ENCODE peak calls at places on chromosomes 4 and X, in ten cellular contexts. E is HT1080; W is mammary epithelial cell; Y is kidney tubule cell; H is DMS 273 treated with DMSO at 0.1 percent for 48 hours; G is activated CD4-positive, CD25-positive, alpha-beta regulatory T cell; X is astrocyte of the spinal cord; T is T-helper 1 cell; K is frontal cortex; U is NCI-H69. Q is an unnamed sample.

GRCh38 chr4:40916880-40917279 is 167.1 kb downstream of the NSUN7 start:
- DNase-seq in H (no peak), W (no peak), U (peak; percentile 28), Y (peak; percentile 9), K (no peak), E (peak; percentile 44), T (peak; percentile 14), X (no peak), G (no peak), Q (no peak)

GRCh38 chrX:8433296-8434094 is 31.1 kb upstream of the VCX3B start:
- DNase-seq in X (no peak), H (no peak), E (peak; percentile 24), Y (peak; percentile 2), W (peak; percentile 53), T (no peak), U (peak; percentile 19), K (no peak), G (no peak), Q (no peak)

GRCh38 chrX:73850124-73851013 is 287.4 kb downstream of the CHIC1 start:
- DNase-seq in X (peak; percentile 38), K (no peak), E (peak; percentile 42), H (no peak), Y (peak; percentile 59), U (peak; percentile 1), W (peak; percentile 35), G (no peak), T (no peak), Q (no peak)

GRCh38 chr4:118716304-118716703 is 31.1 kb downstream of the METTL14 start:
- DNase-seq in G (no peak), E (no peak), K (no peak), H (no peak), U (peak; percentile 77), X (no peak), T (no peak), Y (no peak), W (no peak), Q (no peak)

GRCh38 chrX:9788908-9789307 is 2.7 kb downstream of the SHROOM2 start:
- DNase-seq in T (no peak), H (no peak), E (no peak), X (no peak), K (no peak), U (peak; percentile 68), Y (no peak), G (no peak), W (no peak), Q (no peak)

GRCh38 chr4:86554641-86555040 is 39.5 kb upstream of the PTPN13 start:
- DNase-seq in T (no peak), E (peak; percentile 3), K (no peak), H (no peak), G (no peak), Y (no peak), W (no peak), X (peak; percentile 38), U (no peak), Q (no peak)

GRCh38 chr4:61079427-61079826 is 120.7 kb upstream of the ADGRL3 start:
- DNase-seq in G (no peak), H (no peak), X (peak; percentile 9), E (peak; percentile 36), K (no peak), T (no peak), Y (no peak), U (no peak), W (peak; percentile 63), Q (no peak)

GRCh38 chrX:130799393-130799792 is 103.6 kb downstream of the ENOX2 start:
- DNase-seq in W (peak; percentile 60), G (no peak), H (no peak), X (peak; percentile 5), K (no peak), U (no peak), E (peak; percentile 73), Y (peak; percentile 30), T (no peak), Q (no peak)

GRCh38 chr4:129822708-129823504 is 727.0 kb downstream of the C4orf33 start:
- DNase-seq in Y (no peak), K (no peak), X (peak; percentile 9), G (no peak), T (no peak), U (peak; percentile 46), H (no peak), E (peak; percentile 60), W (no peak), Q (peak; percentile 8)

GRCh38 chrX:51456814-51457213 is 39.6 kb downstream of the NUDT11 start:
- DNase-seq in U (no peak), W (no peak), K (no peak), G (no peak), Y (no peak), H (no peak), E (no peak), X (no peak), T (no peak), Q (no peak)

GRCh38 chr4:89681219-89681618 is 155.7 kb downstream of the SNCA start:
- DNase-seq in U (peak; percentile 95), K (no peak), W (peak; percentile 94), T (no peak), G (no peak), Y (no peak), H (no peak), E (no peak), X (no peak), Q (no peak)

GRCh38 chr4:54516556-54517215 is 141.1 kb upstream of the KIT start:
- DNase-seq in H (no peak), X (no peak), W (no peak), T (no peak), U (no peak), K (no peak), E (peak; percentile 45), G (no peak), Y (no peak), Q (no peak)

GRCh38 chr4:66169341-66169740 is 499.1 kb upstream of the EPHA5 start:
- DNase-seq in H (no peak), T (no peak), K (no peak), G (no peak), E (peak; percentile 32), Y (no peak), W (peak; percentile 5), U (peak; percentile 36), X (peak; percentile 44), Q (no peak)

GRCh38 chr4:179352221-179352620 is 1910.0 kb upstream of the AGA start:
- DNase-seq in E (peak; percentile 59), U (peak; percentile 14), K (no peak), H (no peak), T (no peak), G (no peak), Y (no peak), X (no peak), W (no peak), Q (no peak)

GRCh38 chr4:156547891-156548290 is 423.7 kb downstream of the PDGFC start:
- DNase-seq in X (no peak), U (no peak), T (no peak), H (no peak), G (no peak), W (peak; percentile 10), E (peak; percentile 16), K (no peak), Y (peak; percentile 19), Q (no peak)

GRCh38 chrX:147877726-147878125 is 34.0 kb upstream of the FMR1 start:
- DNase-seq in U (peak; percentile 0), Y (no peak), G (no peak), E (no peak), H (no peak), K (no peak), W (no peak), T (no peak), X (no peak), Q (no peak)

GRCh38 chrX:139930923-139931645 is 1.8 kb downstream of the ATP11C start:
- DNase-seq in G (no peak), E (peak; percentile 17), T (no peak), K (no peak), U (peak; percentile 60), W (peak; percentile 23), Y (peak; percentile 25), H (no peak), X (no peak), Q (no peak)

GRCh38 chrX:2967998-2968909 is 38.1 kb upstream of the ARSH start:
- DNase-seq in T (no peak), G (no peak), K (no peak), W (peak; percentile 44), X (peak; percentile 79), Y (peak; percentile 7), H (peak; percentile 22), U (no peak), E (peak; percentile 4), Q (no peak)

GRCh38 chr4:88535090-88535755 is 11.6 kb upstream of the PYURF start:
- DNase-seq in E (no peak), H (no peak), W (no peak), K (no peak), X (no peak), G (no peak), Y (peak; percentile 30), T (no peak), U (no peak), Q (no peak)

GRCh38 chrX:145405012-145405411 is 157.7 kb downstream of the SPANXN1 start:
- DNase-seq in W (peak; percentile 5), E (peak; percentile 3), X (peak; percentile 28), H (no peak), U (peak; percentile 1), K (no peak), T (no peak), G (no peak), Y (peak; percentile 45), Q (no peak)

GRCh38 chr4:76257824-76258223 is 6.3 kb downstream of the FAM47E start:
- DNase-seq in X (no peak), G (no peak), E (no peak), H (no peak), U (no peak), T (no peak), W (no peak), K (no peak), Y (no peak), Q (no peak)

GRCh38 chrX:38112566-38112965 is 106.2 kb downstream of the SYTL5 start:
- DNase-seq in G (no peak), U (no peak), W (no peak), E (no peak), H (no peak), X (no peak), K (no peak), Y (no peak), T (no peak), Q (no peak)

GRCh38 chrX:98956014-98956413 is 1454.1 kb downstream of the PCDH19 start:
- DNase-seq in U (no peak), Y (no peak), K (no peak), X (no peak), H (no peak), G (no peak), W (no peak), T (no peak), E (peak; percentile 28), Q (no peak)

GRCh38 chr4:1767058-1767769 is 25.9 kb upstream of the FGFR3 start:
- DNase-seq in W (no peak), U (peak; percentile 60), G (no peak), K (no peak), X (no peak), Y (no peak), T (no peak), E (no peak), H (no peak), Q (no peak)

GRCh38 chr4:64538219-64538618 is 129.0 kb upstream of the TECRL start:
- DNase-seq in T (no peak), G (no peak), U (peak; percentile 5), Y (no peak), H (no peak), K (no peak), X (no peak), E (peak; percentile 10), W (no peak), Q (no peak)

GRCh38 chrX:39104745-39105144 is 303.5 kb downstream of the MID1IP1 start:
- DNase-seq in E (no peak), U (no peak), G (no peak), H (no peak), X (no peak), W (no peak), Y (no peak), T (no peak), K (no peak), Q (no peak)

GRCh38 chrX:46903458-46904242 is 8.6 kb upstream of the JADE3 start:
- DNase-seq in X (peak; percentile 67), E (peak; percentile 79), K (peak; percentile 43), W (peak; percentile 65), H (peak; percentile 94), U (peak; percentile 91), T (peak; percentile 37), G (no peak), Y (peak; percentile 76), Q (peak; percentile 30)

Q was measured in tibial nerve.